ENCODE peak calls at places on chromosome 18, in six cellular contexts. I, A, K, L, M and N are unnamed samples.
A peak's percentile ranks its signal among the peaks of the same experiment; 100 is the strongest.

GRCh38 chr18:48036191-48036590 is 105.7 kb upstream of the SMAD2 start:
- DNase-seq in M (no peak), L (no peak), A (no peak), I (no peak), K (no peak), N (no peak)

GRCh38 chr18:79947881-79948610 is 3.4 kb downstream of the SLC66A2 start:
- DNase-seq in K (no peak), M (peak; percentile 63), L (no peak), A (no peak), I (no peak), N (no peak)

GRCh38 chr18:57220485-57220884 is 73.6 kb downstream of the BOD1L2 start:
- DNase-seq in A (no peak), I (no peak), L (no peak), K (no peak), M (no peak), N (no peak)

GRCh38 chr18:79583984-79584401 is 95.6 kb upstream of the CTDP1 start:
- DNase-seq in M (no peak), K (no peak), I (no peak), A (no peak), L (no peak), N (no peak)

GRCh38 chr18:53838796-53839195 is 385.7 kb downstream of the MBD2 start:
- DNase-seq in A (no peak), I (no peak), M (no peak), K (no peak), L (no peak), N (no peak)

GRCh38 chr18:54358495-54358793 is 738 bp downstream of the C18orf54 start:
- DNase-seq in A (no peak), L (no peak), K (no peak), M (no peak), I (no peak), N (peak; percentile 36)

GRCh38 chr18:10056506-10056905 is 142.7 kb downstream of the VAPA start:
- DNase-seq in M (no peak), L (no peak), A (no peak), K (no peak), I (no peak), N (no peak)

GRCh38 chr18:58385472-58385871 is 243.4 kb downstream of the ALPK2 start:
- DNase-seq in M (no peak), A (no peak), I (no peak), K (no peak), L (no peak), N (no peak)

GRCh38 chr18:44716697-44717163 is 36.0 kb downstream of the SETBP1 start:
- DNase-seq in I (no peak), M (no peak), K (no peak), L (no peak), A (no peak), N (no peak)

GRCh38 chr18:58596265-58596681 is 32.6 kb downstream of the ALPK2 start:
- DNase-seq in M (no peak), I (no peak), K (no peak), A (no peak), L (no peak), N (no peak)

GRCh38 chr18:46385124-46385523 is 271.9 kb downstream of the LOXHD1 start:
- DNase-seq in A (no peak), M (no peak), I (no peak), L (no peak), K (no peak), N (no peak)

GRCh38 chr18:10437837-10438236 is 16.6 kb upstream of the APCDD1 start:
- DNase-seq in K (no peak), M (no peak), I (no peak), L (no peak), A (no peak), N (peak; percentile 47)

GRCh38 chr18:45771587-45771986 is 47.6 kb downstream of the SLC14A1 start:
- DNase-seq in I (no peak), L (no peak), M (no peak), A (no peak), K (no peak), N (no peak)

GRCh38 chr18:39571511-39571910 is 2005.9 kb upstream of the CELF4 start:
- DNase-seq in I (no peak), K (no peak), A (no peak), L (no peak), M (peak; percentile 10), N (peak; percentile 20)

GRCh38 chr18:8329186-8329771 is 280.0 kb upstream of the RAB12 start:
- DNase-seq in K (no peak), I (no peak), M (peak; percentile 62), L (no peak), A (no peak), N (no peak)

GRCh38 chr18:46250084-46250811 is 146.1 kb downstream of the HAUS1 start:
- DNase-seq in I (peak; percentile 49), M (no peak), A (no peak), K (no peak), L (peak; percentile 92), N (no peak)

GRCh38 chr18:33469699-33470098 is 29.2 kb upstream of the CCDC178 start:
- DNase-seq in L (no peak), M (no peak), I (no peak), K (no peak), A (no peak), N (peak; percentile 50)

GRCh38 chr18:48230459-48231113 is 178.6 kb downstream of the ZBTB7C start:
- DNase-seq in A (peak; percentile 84), I (peak; percentile 57), M (peak; percentile 57), L (no peak), K (peak; percentile 34), N (peak; percentile 51)

GRCh38 chr18:12820526-12820925 is 63.5 kb downstream of the PTPN2 start:
- DNase-seq in K (no peak), L (no peak), M (no peak), I (no peak), A (no peak), N (no peak)

GRCh38 chr18:73270919-73271318 is 403.1 kb upstream of the NETO1 start:
- DNase-seq in A (no peak), I (no peak), M (no peak), K (no peak), L (no peak), N (no peak)

GRCh38 chr18:49961271-49961670 is 147.9 kb upstream of the ACAA2 start:
- DNase-seq in L (no peak), K (no peak), A (no peak), I (no peak), M (no peak), N (no peak)

GRCh38 chr18:49963217-49963616 is 149.9 kb upstream of the ACAA2 start:
- DNase-seq in K (no peak), A (no peak), L (no peak), I (no peak), M (no peak), N (no peak)

GRCh38 chr18:49960376-49960775 is 147.0 kb upstream of the ACAA2 start:
- DNase-seq in M (no peak), K (no peak), L (no peak), A (no peak), I (no peak), N (no peak)

GRCh38 chr18:49955263-49955662 is 141.9 kb upstream of the ACAA2 start:
- DNase-seq in I (no peak), M (no peak), L (no peak), A (no peak), K (no peak), N (no peak)

GRCh38 chr18:49959176-49959575 is 145.8 kb upstream of the ACAA2 start:
- DNase-seq in A (no peak), K (no peak), I (no peak), M (no peak), L (peak; percentile 43), N (no peak)
- TF ChIP-seq ATF3 in A (no peak), K (no peak), I (no peak), M (no peak), L (no peak), N (no peak)

DNA sequence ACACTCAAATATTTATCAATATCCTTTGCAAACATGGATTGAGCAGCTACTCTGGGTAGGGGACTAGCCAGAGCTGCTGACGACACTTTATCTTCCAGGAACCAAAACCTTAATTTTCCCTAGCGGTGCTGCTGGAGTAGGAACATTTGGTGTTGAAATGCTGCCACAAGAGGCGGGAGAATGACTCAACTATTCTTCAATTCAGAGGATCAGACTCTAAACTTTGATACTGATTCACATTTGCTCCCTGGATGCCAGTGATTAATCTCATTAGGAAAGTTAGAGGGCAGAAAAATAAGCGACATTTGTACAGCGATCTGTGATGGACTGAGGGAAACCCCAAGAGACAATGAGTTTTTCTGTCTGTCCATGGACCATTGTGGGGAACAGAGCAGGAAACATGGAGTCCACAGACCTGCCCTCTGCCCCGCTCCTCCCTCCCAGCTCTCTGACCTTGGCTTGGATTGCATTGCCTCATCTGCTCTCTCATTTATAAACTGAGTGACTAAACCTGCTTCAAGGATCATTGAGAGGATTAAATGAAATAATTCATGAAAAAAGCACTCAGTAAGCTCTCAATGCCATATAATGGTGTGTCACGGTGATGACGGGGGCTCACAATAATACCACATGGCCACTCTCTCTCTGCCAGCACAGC is 12.6 kb upstream of the EPB41L3 start:
- DNase-seq in A (no peak), I (no peak), M (peak; percentile 23), L (no peak), K (no peak), N (no peak)
- TF ChIP-seq ATF3 in A (no peak), I (no peak), M (no peak), L (no peak), K (no peak), N (no peak)

DNA sequence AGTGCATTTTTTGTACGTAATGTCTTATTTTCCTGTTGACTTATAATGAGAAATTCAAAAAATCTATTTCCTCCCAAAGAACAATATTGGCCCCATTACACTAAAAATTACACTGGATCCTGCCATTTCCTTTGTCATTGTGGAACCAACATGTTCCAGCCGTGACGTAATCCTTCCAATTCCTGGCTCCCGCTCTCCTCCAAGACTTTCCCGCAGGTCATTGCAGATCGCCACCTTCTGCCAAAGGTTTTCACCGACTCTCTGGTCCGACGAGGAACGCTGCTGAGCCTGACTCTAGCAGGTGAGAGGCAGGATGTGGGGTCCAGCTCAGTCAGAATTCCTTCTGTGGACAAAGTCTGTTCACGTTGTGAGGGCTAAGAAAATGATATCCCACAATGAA is 38.0 kb downstream of the PTGR3 start:
- DNase-seq in A (no peak), K (no peak), I (no peak), M (no peak), L (no peak), N (no peak)
- TF ChIP-seq ATF3 in A (no peak), K (no peak), I (no peak), M (no peak), L (no peak), N (no peak)

DNA sequence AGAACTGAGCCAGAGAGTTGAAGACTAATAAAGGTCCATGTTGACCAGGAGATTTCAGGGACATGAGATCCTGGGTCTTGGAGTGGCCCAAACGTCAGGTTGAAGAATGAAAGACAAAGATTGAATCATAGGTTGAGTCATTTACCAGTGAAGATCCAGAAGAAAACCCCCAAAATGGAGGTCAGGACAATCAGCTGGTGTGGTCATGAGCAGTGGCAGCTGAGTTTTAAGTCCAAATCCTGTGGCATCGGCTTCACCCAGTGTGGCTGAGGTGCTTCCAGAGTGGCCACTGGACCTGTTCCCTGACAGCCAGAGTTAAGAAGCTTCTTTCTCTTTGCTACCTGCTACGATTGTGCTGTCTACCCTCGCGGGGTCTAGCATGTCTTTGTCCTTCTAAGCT is 234.0 kb downstream of the BCL2 start:
- DNase-seq in L (no peak), I (no peak), A (no peak), K (no peak), M (no peak), N (no peak)
- TF ChIP-seq ATF3 in L (no peak), I (no peak), A (no peak), K (no peak), M (no peak), N (no peak)